ENCODE peak calls at places on chromosomes 7 and 10, in nine cellular contexts. S, T, M, G, V, Q, Y, E and B are unnamed samples.

GRCh38 chr7:111796671-111797070 is 234.4 kb upstream of the IMMP2L start:
- DNase-seq in E (no peak), Q (no peak), S (no peak), T (peak), G (no peak), M (peak), Y (no peak), V (peak), B (no peak)

GRCh38 chr7:107850671-107851070 is 40.3 kb upstream of the DLD start:
- DNase-seq in M (no peak), S (no peak), T (no peak), Q (peak), E (no peak), G (no peak), Y (no peak), V (no peak), B (no peak)

GRCh38 chr7:121798076-121798475 is 74.9 kb upstream of the PTPRZ1 start:
- DNase-seq in V (no peak), Y (no peak), E (no peak), Q (no peak), M (no peak), T (no peak), G (no peak), S (no peak), B (peak)

GRCh38 chr7:47483604-47484273 is 98.2 kb downstream of the TNS3 start:
- DNase-seq in Q (no peak), T (no peak), M (no peak), Y (no peak), S (no peak), V (no peak), G (no peak), E (no peak), B (no peak)

GRCh38 chr7:152859781-152860191 is 100.2 kb downstream of the ACTR3B start:
- DNase-seq in S (no peak), V (peak), M (no peak), T (no peak), E (no peak), G (no peak), Y (no peak), Q (no peak), B (no peak)

GRCh38 chr10:86654411-86655172 is at the start of gene OPN4:
- DNase-seq in V (peak), G (no peak), T (no peak), E (no peak), Y (no peak), S (no peak), M (peak), Q (no peak), B (no peak)

GRCh38 chr7:42315096-42315495 is 78.1 kb upstream of the GLI3 start:
- DNase-seq in S (no peak), V (peak), T (no peak), G (no peak), E (no peak), Y (no peak), M (no peak), Q (no peak), B (peak)

GRCh38 chr7:80284848-80285247 is 150.2 kb downstream of the GNAI1 start:
- DNase-seq in Q (no peak), M (no peak), E (no peak), T (no peak), G (no peak), S (no peak), V (peak), Y (no peak), B (no peak)

GRCh38 chr7:45525057-45525456 is 49.1 kb upstream of the ADCY1 start:
- DNase-seq in S (no peak), M (no peak), E (no peak), V (no peak), T (no peak), Y (no peak), Q (no peak), G (no peak), B (no peak)

GRCh38 chr7:158765020-158765419 is 60.4 kb upstream of the NCAPG2 start:
- DNase-seq in G (no peak), V (no peak), E (no peak), Q (no peak), T (no peak), M (no peak), Y (no peak), S (no peak), B (no peak)

GRCh38 chr7:49776994-49777393 is 3.6 kb downstream of the VWC2 start:
- DNase-seq in V (no peak), S (no peak), E (no peak), Y (no peak), M (no peak), G (no peak), Q (no peak), T (no peak), B (peak)

GRCh38 chr7:130491841-130492518 is at the start of gene MEST:
- DNase-seq in T (peak), Y (no peak), E (no peak), M (no peak), V (peak), G (peak), Q (no peak), S (no peak), B (no peak)